ENCODE peak calls at places on chromosomes 5 and 9, in six cellular contexts. One of them, this sample, is unnamed.

GRCh38 chr5:2914991-2915484 is 163.6 kb upstream of the IRX2 start:
- DNase-seq in natural killer cell: no peak
- DNase-seq in GM10248: no peak
- DNase-seq in dorsolateral prefrontal cortex: no peak
- DNase-seq in GM23338: peak; percentile 76
- DNase-seq in fibroblast of the aortic adventitia: no peak
- DNase-seq in this sample: no peak

GRCh38 chr9:120478208-120478607 is 101.8 kb downstream of the CDK5RAP2 start:
- DNase-seq in natural killer cell: no peak
- DNase-seq in GM10248: no peak
- DNase-seq in dorsolateral prefrontal cortex: no peak
- DNase-seq in GM23338: no peak
- DNase-seq in fibroblast of the aortic adventitia: peak; percentile 29
- DNase-seq in this sample: no peak

GRCh38 chr5:132480546-132481242 is 9.9 kb downstream of the IRF1 start:
- DNase-seq in natural killer cell: no peak
- DNase-seq in GM10248: no peak
- DNase-seq in dorsolateral prefrontal cortex: no peak
- DNase-seq in GM23338: no peak
- DNase-seq in fibroblast of the aortic adventitia: no peak
- DNase-seq in this sample: no peak

GRCh38 chr9:137365552-137366444 is 57.2 kb downstream of the EXD3 start:
- DNase-seq in natural killer cell: no peak
- DNase-seq in GM10248: no peak
- DNase-seq in dorsolateral prefrontal cortex: no peak
- DNase-seq in GM23338: no peak
- DNase-seq in fibroblast of the aortic adventitia: no peak
- DNase-seq in this sample: no peak

GRCh38 chr9:82021198-82021597 is 32.6 kb downstream of the SPATA31D1 start:
- DNase-seq in natural killer cell: no peak
- DNase-seq in GM10248: no peak
- DNase-seq in dorsolateral prefrontal cortex: no peak
- DNase-seq in GM23338: no peak
- DNase-seq in fibroblast of the aortic adventitia: peak; percentile 99
- DNase-seq in this sample: no peak

GRCh38 chr9:120336753-120337090 is 243.2 kb downstream of the CDK5RAP2 start:
- DNase-seq in natural killer cell: no peak
- DNase-seq in GM10248: no peak
- DNase-seq in dorsolateral prefrontal cortex: no peak
- DNase-seq in GM23338: no peak
- DNase-seq in fibroblast of the aortic adventitia: no peak
- DNase-seq in this sample: no peak

GRCh38 chr9:4320021-4320420 is 20.2 kb upstream of the GLIS3 start:
- DNase-seq in natural killer cell: no peak
- DNase-seq in GM10248: no peak
- DNase-seq in dorsolateral prefrontal cortex: no peak
- DNase-seq in GM23338: no peak
- DNase-seq in fibroblast of the aortic adventitia: no peak
- DNase-seq in this sample: no peak

GRCh38 chr9:93357649-93358048 is 93.8 kb upstream of the FAM120A start:
- DNase-seq in natural killer cell: no peak
- DNase-seq in GM10248: peak; percentile 25
- DNase-seq in dorsolateral prefrontal cortex: no peak
- DNase-seq in GM23338: no peak
- DNase-seq in fibroblast of the aortic adventitia: no peak
- DNase-seq in this sample: no peak

GRCh38 chr9:114304416-114305188 is 18.3 kb upstream of the ORM1 start:
- DNase-seq in natural killer cell: peak; percentile 7
- DNase-seq in GM10248: no peak
- DNase-seq in dorsolateral prefrontal cortex: no peak
- DNase-seq in GM23338: no peak
- DNase-seq in fibroblast of the aortic adventitia: no peak
- DNase-seq in this sample: no peak

GRCh38 chr5:40240111-40240510 is 439.6 kb upstream of the PTGER4 start:
- DNase-seq in natural killer cell: no peak
- DNase-seq in GM10248: no peak
- DNase-seq in dorsolateral prefrontal cortex: no peak
- DNase-seq in GM23338: no peak
- DNase-seq in fibroblast of the aortic adventitia: peak; percentile 64
- DNase-seq in this sample: no peak

GRCh38 chr9:133342083-133342406 is 5.9 kb downstream of the MED22 start:
- DNase-seq in natural killer cell: no peak
- DNase-seq in GM10248: no peak
- DNase-seq in dorsolateral prefrontal cortex: no peak
- DNase-seq in GM23338: peak; percentile 77
- DNase-seq in fibroblast of the aortic adventitia: no peak
- DNase-seq in this sample: no peak
- TF ChIP-seq CTCF in natural killer cell: no peak
- TF ChIP-seq CTCF in GM10248: no peak
- TF ChIP-seq CTCF in dorsolateral prefrontal cortex: no peak
- TF ChIP-seq CTCF in GM23338: peak; percentile 48
- TF ChIP-seq CTCF in fibroblast of the aortic adventitia: peak; percentile 8
- TF ChIP-seq CTCF in this sample: no peak

GRCh38 chr5:126837907-126838539 is 61.1 kb downstream of the LMNB1 start:
- DNase-seq in natural killer cell: no peak
- DNase-seq in GM10248: no peak
- DNase-seq in dorsolateral prefrontal cortex: no peak
- DNase-seq in GM23338: no peak
- DNase-seq in fibroblast of the aortic adventitia: peak; percentile 70
- DNase-seq in this sample: no peak
- TF ChIP-seq CTCF in natural killer cell: peak; percentile 42
- TF ChIP-seq CTCF in GM10248: peak; percentile 38
- TF ChIP-seq CTCF in dorsolateral prefrontal cortex: no peak
- TF ChIP-seq CTCF in GM23338: peak; percentile 30
- TF ChIP-seq CTCF in fibroblast of the aortic adventitia: peak; percentile 65
- TF ChIP-seq CTCF in this sample: peak; percentile 56

DNA sequence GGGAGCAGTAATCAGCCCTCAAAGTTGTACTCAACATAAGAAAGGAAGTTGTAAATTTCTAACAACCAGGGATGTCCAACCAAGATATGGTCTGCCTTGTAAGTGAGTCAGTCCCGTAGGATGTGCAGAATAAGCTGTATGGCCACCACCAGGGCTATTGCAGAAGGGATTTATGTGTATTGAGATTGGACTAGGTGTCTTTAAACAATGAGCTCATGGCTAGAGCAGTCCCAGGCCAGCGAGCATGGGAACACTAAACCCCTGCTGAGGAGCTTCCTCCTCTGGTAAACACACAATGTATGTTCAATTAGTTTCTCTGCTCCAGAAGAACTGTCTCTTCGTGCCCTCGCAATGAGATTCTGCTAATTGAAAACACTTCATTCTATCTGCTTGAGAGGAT is 154.9 kb downstream of the FAM114A2 start:
- DNase-seq in natural killer cell: no peak
- DNase-seq in GM10248: no peak
- DNase-seq in dorsolateral prefrontal cortex: no peak
- DNase-seq in GM23338: no peak
- DNase-seq in fibroblast of the aortic adventitia: peak; percentile 7
- DNase-seq in this sample: no peak
- TF ChIP-seq CTCF in natural killer cell: no peak
- TF ChIP-seq CTCF in GM10248: no peak
- TF ChIP-seq CTCF in dorsolateral prefrontal cortex: no peak
- TF ChIP-seq CTCF in GM23338: no peak
- TF ChIP-seq CTCF in fibroblast of the aortic adventitia: no peak
- TF ChIP-seq CTCF in this sample: no peak

DNA sequence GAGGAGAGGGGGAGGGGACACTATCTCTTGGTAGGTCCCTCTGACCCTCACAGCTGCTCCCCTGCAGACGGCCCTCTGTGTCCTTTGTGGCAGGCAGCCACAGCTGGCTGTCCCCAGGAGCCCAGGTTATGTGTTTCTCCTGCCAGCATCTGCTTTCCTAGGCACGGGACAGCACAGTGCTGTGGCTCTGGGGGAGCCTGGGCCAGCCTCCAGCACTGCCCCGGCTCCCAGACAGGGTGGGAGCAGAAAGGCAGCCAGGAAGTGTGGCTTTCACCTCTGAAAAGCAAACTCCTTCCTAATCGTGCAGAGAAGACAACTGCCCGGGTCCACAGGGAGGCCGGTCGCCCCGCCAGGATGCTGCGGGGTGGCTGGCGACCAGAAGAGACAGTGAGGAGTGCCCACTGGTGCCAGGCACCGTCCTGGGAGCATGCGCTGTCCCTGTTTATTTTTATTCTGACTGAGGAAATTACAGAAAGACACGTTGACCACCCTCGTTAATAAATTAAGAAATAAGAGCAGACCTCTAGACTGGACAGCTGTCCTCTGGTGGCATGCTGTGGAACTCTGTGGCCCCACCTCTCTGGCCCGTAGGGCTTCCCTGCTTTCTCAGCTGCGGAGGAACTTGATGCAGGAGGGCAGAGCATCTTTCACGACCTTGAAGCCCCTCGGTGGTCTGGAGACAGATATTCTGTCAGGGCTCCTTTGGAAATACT is 240.3 kb downstream of the FANCC start:
- DNase-seq in natural killer cell: no peak
- DNase-seq in GM10248: no peak
- DNase-seq in dorsolateral prefrontal cortex: no peak
- DNase-seq in GM23338: no peak
- DNase-seq in fibroblast of the aortic adventitia: no peak
- DNase-seq in this sample: no peak
- TF ChIP-seq CTCF in natural killer cell: no peak
- TF ChIP-seq CTCF in GM10248: no peak
- TF ChIP-seq CTCF in dorsolateral prefrontal cortex: no peak
- TF ChIP-seq CTCF in GM23338: no peak
- TF ChIP-seq CTCF in fibroblast of the aortic adventitia: peak; percentile 10
- TF ChIP-seq CTCF in this sample: no peak

GRCh38 chr9:106403081-106403480 is 459.9 kb upstream of the ZNF462 start:
- DNase-seq in natural killer cell: no peak
- DNase-seq in GM10248: no peak
- DNase-seq in dorsolateral prefrontal cortex: no peak
- DNase-seq in GM23338: no peak
- DNase-seq in fibroblast of the aortic adventitia: no peak
- DNase-seq in this sample: no peak

GRCh38 chr9:106400170-106400569 is 462.8 kb upstream of the ZNF462 start:
- DNase-seq in natural killer cell: no peak
- DNase-seq in GM10248: no peak
- DNase-seq in dorsolateral prefrontal cortex: no peak
- DNase-seq in GM23338: no peak
- DNase-seq in fibroblast of the aortic adventitia: no peak
- DNase-seq in this sample: no peak

GRCh38 chr9:106400950-106401349 is 462.0 kb upstream of the ZNF462 start:
- DNase-seq in natural killer cell: no peak
- DNase-seq in GM10248: no peak
- DNase-seq in dorsolateral prefrontal cortex: no peak
- DNase-seq in GM23338: no peak
- DNase-seq in fibroblast of the aortic adventitia: no peak
- DNase-seq in this sample: no peak

GRCh38 chr9:106405871-106406435 is 457.0 kb upstream of the ZNF462 start:
- DNase-seq in natural killer cell: no peak
- DNase-seq in GM10248: no peak
- DNase-seq in dorsolateral prefrontal cortex: no peak
- DNase-seq in GM23338: peak; percentile 18
- DNase-seq in fibroblast of the aortic adventitia: no peak
- DNase-seq in this sample: no peak

DNA sequence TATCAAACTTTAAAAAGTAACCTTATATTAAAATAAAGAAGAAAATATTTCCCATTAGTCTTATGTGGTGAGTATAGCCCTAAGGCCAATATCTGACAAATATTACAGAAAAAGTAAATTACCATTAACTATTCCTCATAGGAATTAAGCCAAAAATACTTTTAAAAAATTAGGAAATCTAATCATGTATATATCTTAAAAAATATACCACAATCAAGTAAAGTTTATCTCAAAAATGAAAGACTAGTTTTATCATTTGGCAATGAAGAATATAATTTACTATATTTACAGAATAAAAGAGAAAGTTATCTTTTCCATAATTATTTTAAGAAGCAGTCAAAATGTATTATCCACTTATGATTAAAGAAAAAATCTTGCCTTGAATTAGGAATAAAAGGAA is 458.8 kb upstream of the ZNF462 start:
- DNase-seq in natural killer cell: no peak
- DNase-seq in GM10248: no peak
- DNase-seq in dorsolateral prefrontal cortex: no peak
- DNase-seq in GM23338: no peak
- DNase-seq in fibroblast of the aortic adventitia: no peak
- DNase-seq in this sample: no peak
- TF ChIP-seq CTCF in natural killer cell: no peak
- TF ChIP-seq CTCF in GM10248: no peak
- TF ChIP-seq CTCF in dorsolateral prefrontal cortex: no peak
- TF ChIP-seq CTCF in GM23338: no peak
- TF ChIP-seq CTCF in fibroblast of the aortic adventitia: no peak
- TF ChIP-seq CTCF in this sample: no peak

GRCh38 chr5:150400020-150400326 is 12.7 kb downstream of the CD74 start:
- DNase-seq in natural killer cell: no peak
- DNase-seq in GM10248: no peak
- DNase-seq in dorsolateral prefrontal cortex: no peak
- DNase-seq in GM23338: no peak
- DNase-seq in fibroblast of the aortic adventitia: no peak
- DNase-seq in this sample: no peak

GRCh38 chr5:150400327-150401075 is 12.2 kb downstream of the CD74 start:
- DNase-seq in natural killer cell: no peak
- DNase-seq in GM10248: no peak
- DNase-seq in dorsolateral prefrontal cortex: no peak
- DNase-seq in GM23338: no peak
- DNase-seq in fibroblast of the aortic adventitia: no peak
- DNase-seq in this sample: no peak

GRCh38 chr5:150399158-150400019 is 13.3 kb downstream of the CD74 start:
- DNase-seq in natural killer cell: no peak
- DNase-seq in GM10248: no peak
- DNase-seq in dorsolateral prefrontal cortex: no peak
- DNase-seq in GM23338: no peak
- DNase-seq in fibroblast of the aortic adventitia: no peak
- DNase-seq in this sample: no peak

GRCh38 chr5:150397749-150398431 is 14.8 kb downstream of the CD74 start:
- DNase-seq in natural killer cell: no peak
- DNase-seq in GM10248: no peak
- DNase-seq in dorsolateral prefrontal cortex: no peak
- DNase-seq in GM23338: no peak
- DNase-seq in fibroblast of the aortic adventitia: no peak
- DNase-seq in this sample: no peak

DNA sequence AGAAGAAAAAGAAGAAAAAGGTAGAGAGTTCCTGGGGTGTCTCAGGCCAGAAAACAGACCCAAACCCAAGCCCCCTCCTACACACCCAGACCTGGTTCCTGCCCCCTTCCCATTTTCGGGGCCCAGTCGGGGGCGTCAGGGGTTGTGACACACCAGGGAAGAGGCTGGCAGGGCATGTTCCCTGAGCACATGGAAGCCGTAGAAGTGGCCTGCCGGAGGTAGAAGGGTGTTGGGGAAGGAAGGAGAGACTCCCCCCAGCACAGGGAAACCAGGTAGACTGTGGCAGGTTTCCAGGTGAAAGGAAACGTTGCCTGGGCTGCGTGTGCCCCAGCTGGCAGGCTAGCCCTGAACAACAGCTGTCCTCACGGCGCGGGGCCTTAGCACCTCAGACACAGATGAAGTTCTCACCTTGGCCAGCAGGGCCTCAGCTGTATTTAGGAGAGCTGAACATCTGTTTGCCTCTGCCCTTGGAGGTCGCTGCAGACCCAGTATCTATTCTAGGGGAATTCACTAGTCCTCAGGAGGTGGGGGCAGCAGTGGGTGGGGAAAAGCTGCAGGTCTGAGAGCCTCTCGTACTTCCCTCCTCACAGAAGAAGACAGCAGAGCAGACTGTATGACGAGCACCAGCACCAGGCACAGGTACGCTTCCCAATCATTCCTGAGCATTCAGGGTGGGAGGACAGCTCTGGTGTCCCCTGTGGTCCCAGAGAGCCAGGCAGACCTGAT is 14.1 kb downstream of the CD74 start:
- DNase-seq in natural killer cell: no peak
- DNase-seq in GM10248: peak; percentile 82
- DNase-seq in dorsolateral prefrontal cortex: no peak
- DNase-seq in GM23338: peak; percentile 67
- DNase-seq in fibroblast of the aortic adventitia: no peak
- DNase-seq in this sample: no peak
- TF ChIP-seq CTCF in natural killer cell: peak; percentile 19
- TF ChIP-seq CTCF in GM10248: peak; percentile 75
- TF ChIP-seq CTCF in dorsolateral prefrontal cortex: no peak
- TF ChIP-seq CTCF in GM23338: no peak
- TF ChIP-seq CTCF in fibroblast of the aortic adventitia: peak; percentile 33
- TF ChIP-seq CTCF in this sample: no peak

GRCh38 chr5:15992918-15993317 is 186.7 kb downstream of the MARCHF11 start:
- DNase-seq in natural killer cell: no peak
- DNase-seq in GM10248: no peak
- DNase-seq in dorsolateral prefrontal cortex: no peak
- DNase-seq in GM23338: no peak
- DNase-seq in fibroblast of the aortic adventitia: peak; percentile 50
- DNase-seq in this sample: no peak
- TF ChIP-seq CTCF in natural killer cell: no peak
- TF ChIP-seq CTCF in GM10248: no peak
- TF ChIP-seq CTCF in dorsolateral prefrontal cortex: no peak
- TF ChIP-seq CTCF in GM23338: no peak
- TF ChIP-seq CTCF in fibroblast of the aortic adventitia: no peak
- TF ChIP-seq CTCF in this sample: no peak

This sample was measured in heart right ventricle.